ENCODE peak calls at places on chromosomes 5 and 9, in ten cellular contexts. One of them, this sample, is unnamed.

GRCh38 chr5:174412374-174412773 is 312.0 kb upstream of the MSX2 start:
- DNase-seq in PC-3: no peak
- DNase-seq in kidney: no peak
- DNase-seq in ACHN: no peak
- DNase-seq in stimulated activated naive B cell treated with anti-CD40 and anti-IgM and Interleukin-4, amounts not matched to agents 10 μg/mL and 1 μg/mL and 100 μg/mL, for 72 hours: no peak
- DNase-seq in stimulated activated naive CD8-positive, alpha-beta T cell treated with anti-CD3 and anti-CD28 coated beads, Interleukin-15, Interleukin-2, amounts not matched to agents 100 U/mL and 50 U/mL, for 24 hours: no peak
- DNase-seq in AG08395: no peak
- DNase-seq in CD8-positive, alpha-beta T cell: no peak
- DNase-seq in T-helper 9 cell: no peak
- DNase-seq in activated CD4-positive, alpha-beta T cell treated with anti-CD3 and anti-CD28 coated beads, Interleukin-2, amount 10 ng/mL, durations not matched to agents 7 days and 5 days: no peak
- DNase-seq in this sample: no peak

GRCh38 chr9:69600314-69601047 is 71.7 kb downstream of the APBA1 start:
- DNase-seq in PC-3: no peak
- DNase-seq in kidney: no peak
- DNase-seq in ACHN: no peak
- DNase-seq in stimulated activated naive B cell treated with anti-CD40 and anti-IgM and Interleukin-4, amounts not matched to agents 10 μg/mL and 1 μg/mL and 100 μg/mL, for 72 hours: no peak
- DNase-seq in stimulated activated naive CD8-positive, alpha-beta T cell treated with anti-CD3 and anti-CD28 coated beads, Interleukin-15, Interleukin-2, amounts not matched to agents 100 U/mL and 50 U/mL, for 24 hours: no peak
- DNase-seq in AG08395: no peak
- DNase-seq in CD8-positive, alpha-beta T cell: no peak
- DNase-seq in T-helper 9 cell: no peak
- DNase-seq in activated CD4-positive, alpha-beta T cell treated with anti-CD3 and anti-CD28 coated beads, Interleukin-2, amount 10 ng/mL, durations not matched to agents 7 days and 5 days: no peak
- DNase-seq in this sample: no peak

GRCh38 chr9:131478911-131479310 is 23.8 kb upstream of the POMT1 start:
- DNase-seq in PC-3: no peak
- DNase-seq in kidney: peak; percentile 1
- DNase-seq in ACHN: no peak
- DNase-seq in stimulated activated naive B cell treated with anti-CD40 and anti-IgM and Interleukin-4, amounts not matched to agents 10 μg/mL and 1 μg/mL and 100 μg/mL, for 72 hours: no peak
- DNase-seq in stimulated activated naive CD8-positive, alpha-beta T cell treated with anti-CD3 and anti-CD28 coated beads, Interleukin-15, Interleukin-2, amounts not matched to agents 100 U/mL and 50 U/mL, for 24 hours: no peak
- DNase-seq in AG08395: no peak
- DNase-seq in CD8-positive, alpha-beta T cell: no peak
- DNase-seq in T-helper 9 cell: no peak
- DNase-seq in activated CD4-positive, alpha-beta T cell treated with anti-CD3 and anti-CD28 coated beads, Interleukin-2, amount 10 ng/mL, durations not matched to agents 7 days and 5 days: no peak
- DNase-seq in this sample: no peak

GRCh38 chr9:7570107-7570720 is 229.4 kb downstream of the DMAC1 start:
- DNase-seq in PC-3: peak; percentile 61
- DNase-seq in kidney: no peak
- DNase-seq in ACHN: peak; percentile 61
- DNase-seq in stimulated activated naive B cell treated with anti-CD40 and anti-IgM and Interleukin-4, amounts not matched to agents 10 μg/mL and 1 μg/mL and 100 μg/mL, for 72 hours: peak; percentile 53
- DNase-seq in stimulated activated naive CD8-positive, alpha-beta T cell treated with anti-CD3 and anti-CD28 coated beads, Interleukin-15, Interleukin-2, amounts not matched to agents 100 U/mL and 50 U/mL, for 24 hours: peak; percentile 71
- DNase-seq in AG08395: peak; percentile 31
- DNase-seq in CD8-positive, alpha-beta T cell: peak; percentile 51
- DNase-seq in T-helper 9 cell: peak; percentile 51
- DNase-seq in activated CD4-positive, alpha-beta T cell treated with anti-CD3 and anti-CD28 coated beads, Interleukin-2, amount 10 ng/mL, durations not matched to agents 7 days and 5 days: peak; percentile 81
- DNase-seq in this sample: peak; percentile 53

GRCh38 chr5:58114324-58114723 is 345.6 kb downstream of the PLK2 start:
- DNase-seq in PC-3: peak; percentile 72
- DNase-seq in kidney: no peak
- DNase-seq in ACHN: peak; percentile 61
- DNase-seq in stimulated activated naive B cell treated with anti-CD40 and anti-IgM and Interleukin-4, amounts not matched to agents 10 μg/mL and 1 μg/mL and 100 μg/mL, for 72 hours: no peak
- DNase-seq in stimulated activated naive CD8-positive, alpha-beta T cell treated with anti-CD3 and anti-CD28 coated beads, Interleukin-15, Interleukin-2, amounts not matched to agents 100 U/mL and 50 U/mL, for 24 hours: no peak
- DNase-seq in AG08395: peak; percentile 53
- DNase-seq in CD8-positive, alpha-beta T cell: no peak
- DNase-seq in T-helper 9 cell: no peak
- DNase-seq in activated CD4-positive, alpha-beta T cell treated with anti-CD3 and anti-CD28 coated beads, Interleukin-2, amount 10 ng/mL, durations not matched to agents 7 days and 5 days: no peak
- DNase-seq in this sample: no peak

GRCh38 chr9:6818292-6818922 is 60.6 kb downstream of the KDM4C start:
- DNase-seq in PC-3: no peak
- DNase-seq in kidney: no peak
- DNase-seq in ACHN: no peak
- DNase-seq in stimulated activated naive B cell treated with anti-CD40 and anti-IgM and Interleukin-4, amounts not matched to agents 10 μg/mL and 1 μg/mL and 100 μg/mL, for 72 hours: no peak
- DNase-seq in stimulated activated naive CD8-positive, alpha-beta T cell treated with anti-CD3 and anti-CD28 coated beads, Interleukin-15, Interleukin-2, amounts not matched to agents 100 U/mL and 50 U/mL, for 24 hours: no peak
- DNase-seq in AG08395: no peak
- DNase-seq in CD8-positive, alpha-beta T cell: no peak
- DNase-seq in T-helper 9 cell: no peak
- DNase-seq in activated CD4-positive, alpha-beta T cell treated with anti-CD3 and anti-CD28 coated beads, Interleukin-2, amount 10 ng/mL, durations not matched to agents 7 days and 5 days: no peak
- DNase-seq in this sample: no peak

GRCh38 chr5:152256580-152256979 is 148.5 kb downstream of the NMUR2 start:
- DNase-seq in PC-3: no peak
- DNase-seq in kidney: no peak
- DNase-seq in ACHN: no peak
- DNase-seq in stimulated activated naive B cell treated with anti-CD40 and anti-IgM and Interleukin-4, amounts not matched to agents 10 μg/mL and 1 μg/mL and 100 μg/mL, for 72 hours: no peak
- DNase-seq in stimulated activated naive CD8-positive, alpha-beta T cell treated with anti-CD3 and anti-CD28 coated beads, Interleukin-15, Interleukin-2, amounts not matched to agents 100 U/mL and 50 U/mL, for 24 hours: no peak
- DNase-seq in AG08395: no peak
- DNase-seq in CD8-positive, alpha-beta T cell: no peak
- DNase-seq in T-helper 9 cell: no peak
- DNase-seq in activated CD4-positive, alpha-beta T cell treated with anti-CD3 and anti-CD28 coated beads, Interleukin-2, amount 10 ng/mL, durations not matched to agents 7 days and 5 days: no peak
- DNase-seq in this sample: no peak

GRCh38 chr9:18700714-18701113 is 226.8 kb downstream of the ADAMTSL1 start:
- DNase-seq in PC-3: no peak
- DNase-seq in kidney: no peak
- DNase-seq in ACHN: no peak
- DNase-seq in stimulated activated naive B cell treated with anti-CD40 and anti-IgM and Interleukin-4, amounts not matched to agents 10 μg/mL and 1 μg/mL and 100 μg/mL, for 72 hours: no peak
- DNase-seq in stimulated activated naive CD8-positive, alpha-beta T cell treated with anti-CD3 and anti-CD28 coated beads, Interleukin-15, Interleukin-2, amounts not matched to agents 100 U/mL and 50 U/mL, for 24 hours: no peak
- DNase-seq in AG08395: no peak
- DNase-seq in CD8-positive, alpha-beta T cell: no peak
- DNase-seq in T-helper 9 cell: no peak
- DNase-seq in activated CD4-positive, alpha-beta T cell treated with anti-CD3 and anti-CD28 coated beads, Interleukin-2, amount 10 ng/mL, durations not matched to agents 7 days and 5 days: no peak
- DNase-seq in this sample: no peak

GRCh38 chr5:100905259-100905914 is 2.3 kb upstream of the ST8SIA4 start:
- DNase-seq in PC-3: no peak
- DNase-seq in kidney: no peak
- DNase-seq in ACHN: no peak
- DNase-seq in stimulated activated naive B cell treated with anti-CD40 and anti-IgM and Interleukin-4, amounts not matched to agents 10 μg/mL and 1 μg/mL and 100 μg/mL, for 72 hours: no peak
- DNase-seq in stimulated activated naive CD8-positive, alpha-beta T cell treated with anti-CD3 and anti-CD28 coated beads, Interleukin-15, Interleukin-2, amounts not matched to agents 100 U/mL and 50 U/mL, for 24 hours: no peak
- DNase-seq in AG08395: no peak
- DNase-seq in CD8-positive, alpha-beta T cell: no peak
- DNase-seq in T-helper 9 cell: no peak
- DNase-seq in activated CD4-positive, alpha-beta T cell treated with anti-CD3 and anti-CD28 coated beads, Interleukin-2, amount 10 ng/mL, durations not matched to agents 7 days and 5 days: peak; percentile 31
- DNase-seq in this sample: peak; percentile 10

GRCh38 chr5:168002116-168002515 is 289.3 kb upstream of the WWC1 start:
- DNase-seq in PC-3: no peak
- DNase-seq in kidney: no peak
- DNase-seq in ACHN: no peak
- DNase-seq in stimulated activated naive B cell treated with anti-CD40 and anti-IgM and Interleukin-4, amounts not matched to agents 10 μg/mL and 1 μg/mL and 100 μg/mL, for 72 hours: no peak
- DNase-seq in stimulated activated naive CD8-positive, alpha-beta T cell treated with anti-CD3 and anti-CD28 coated beads, Interleukin-15, Interleukin-2, amounts not matched to agents 100 U/mL and 50 U/mL, for 24 hours: no peak
- DNase-seq in AG08395: no peak
- DNase-seq in CD8-positive, alpha-beta T cell: no peak
- DNase-seq in T-helper 9 cell: no peak
- DNase-seq in activated CD4-positive, alpha-beta T cell treated with anti-CD3 and anti-CD28 coated beads, Interleukin-2, amount 10 ng/mL, durations not matched to agents 7 days and 5 days: no peak
- DNase-seq in this sample: no peak

GRCh38 chr9:125549465-125550215 is 157.4 kb downstream of the MAPKAP1 start:
- DNase-seq in PC-3: no peak
- DNase-seq in kidney: no peak
- DNase-seq in ACHN: no peak
- DNase-seq in stimulated activated naive B cell treated with anti-CD40 and anti-IgM and Interleukin-4, amounts not matched to agents 10 μg/mL and 1 μg/mL and 100 μg/mL, for 72 hours: no peak
- DNase-seq in stimulated activated naive CD8-positive, alpha-beta T cell treated with anti-CD3 and anti-CD28 coated beads, Interleukin-15, Interleukin-2, amounts not matched to agents 100 U/mL and 50 U/mL, for 24 hours: no peak
- DNase-seq in AG08395: peak; percentile 83
- DNase-seq in CD8-positive, alpha-beta T cell: no peak
- DNase-seq in T-helper 9 cell: no peak
- DNase-seq in activated CD4-positive, alpha-beta T cell treated with anti-CD3 and anti-CD28 coated beads, Interleukin-2, amount 10 ng/mL, durations not matched to agents 7 days and 5 days: no peak
- DNase-seq in this sample: no peak

GRCh38 chr5:65927497-65928340 is 1.3 kb downstream of the ERBIN start:
- DNase-seq in PC-3: peak; percentile 37
- DNase-seq in kidney: no peak
- DNase-seq in ACHN: peak; percentile 61
- DNase-seq in stimulated activated naive B cell treated with anti-CD40 and anti-IgM and Interleukin-4, amounts not matched to agents 10 μg/mL and 1 μg/mL and 100 μg/mL, for 72 hours: peak; percentile 9
- DNase-seq in stimulated activated naive CD8-positive, alpha-beta T cell treated with anti-CD3 and anti-CD28 coated beads, Interleukin-15, Interleukin-2, amounts not matched to agents 100 U/mL and 50 U/mL, for 24 hours: peak; percentile 21
- DNase-seq in AG08395: peak; percentile 61
- DNase-seq in CD8-positive, alpha-beta T cell: no peak
- DNase-seq in T-helper 9 cell: no peak
- DNase-seq in activated CD4-positive, alpha-beta T cell treated with anti-CD3 and anti-CD28 coated beads, Interleukin-2, amount 10 ng/mL, durations not matched to agents 7 days and 5 days: peak; percentile 51
- DNase-seq in this sample: no peak

GRCh38 chr9:33404782-33405362 is 2.5 kb upstream of the AQP7 start:
- DNase-seq in PC-3: no peak
- DNase-seq in kidney: no peak
- DNase-seq in ACHN: no peak
- DNase-seq in stimulated activated naive B cell treated with anti-CD40 and anti-IgM and Interleukin-4, amounts not matched to agents 10 μg/mL and 1 μg/mL and 100 μg/mL, for 72 hours: no peak
- DNase-seq in stimulated activated naive CD8-positive, alpha-beta T cell treated with anti-CD3 and anti-CD28 coated beads, Interleukin-15, Interleukin-2, amounts not matched to agents 100 U/mL and 50 U/mL, for 24 hours: no peak
- DNase-seq in AG08395: no peak
- DNase-seq in CD8-positive, alpha-beta T cell: no peak
- DNase-seq in T-helper 9 cell: no peak
- DNase-seq in activated CD4-positive, alpha-beta T cell treated with anti-CD3 and anti-CD28 coated beads, Interleukin-2, amount 10 ng/mL, durations not matched to agents 7 days and 5 days: no peak
- DNase-seq in this sample: no peak

GRCh38 chr9:89614319-89614892 is 9.6 kb downstream of the GADD45G start:
- DNase-seq in PC-3: no peak
- DNase-seq in kidney: no peak
- DNase-seq in ACHN: no peak
- DNase-seq in stimulated activated naive B cell treated with anti-CD40 and anti-IgM and Interleukin-4, amounts not matched to agents 10 μg/mL and 1 μg/mL and 100 μg/mL, for 72 hours: no peak
- DNase-seq in stimulated activated naive CD8-positive, alpha-beta T cell treated with anti-CD3 and anti-CD28 coated beads, Interleukin-15, Interleukin-2, amounts not matched to agents 100 U/mL and 50 U/mL, for 24 hours: no peak
- DNase-seq in AG08395: no peak
- DNase-seq in CD8-positive, alpha-beta T cell: no peak
- DNase-seq in T-helper 9 cell: no peak
- DNase-seq in activated CD4-positive, alpha-beta T cell treated with anti-CD3 and anti-CD28 coated beads, Interleukin-2, amount 10 ng/mL, durations not matched to agents 7 days and 5 days: no peak
- DNase-seq in this sample: no peak

GRCh38 chr5:97096096-97096648 is 46.2 kb downstream of the LIX1 start:
- DNase-seq in PC-3: no peak
- DNase-seq in kidney: no peak
- DNase-seq in ACHN: peak; percentile 29
- DNase-seq in stimulated activated naive B cell treated with anti-CD40 and anti-IgM and Interleukin-4, amounts not matched to agents 10 μg/mL and 1 μg/mL and 100 μg/mL, for 72 hours: no peak
- DNase-seq in stimulated activated naive CD8-positive, alpha-beta T cell treated with anti-CD3 and anti-CD28 coated beads, Interleukin-15, Interleukin-2, amounts not matched to agents 100 U/mL and 50 U/mL, for 24 hours: no peak
- DNase-seq in AG08395: peak; percentile 20
- DNase-seq in CD8-positive, alpha-beta T cell: no peak
- DNase-seq in T-helper 9 cell: no peak
- DNase-seq in activated CD4-positive, alpha-beta T cell treated with anti-CD3 and anti-CD28 coated beads, Interleukin-2, amount 10 ng/mL, durations not matched to agents 7 days and 5 days: no peak
- DNase-seq in this sample: no peak